ENCODE peak calls at places on chromosomes 5 and 9, in four cellular contexts. A is stomach, R is H1, D is SK-N-SH. M is an unnamed sample.

GRCh38 chr9:69004836-69005235 is 9.1 kb downstream of the PRKACG start:
- DNase-seq in A (no peak), R (no peak), D (no peak), M (no peak)

GRCh38 chr5:128470663-128471062 is 67.4 kb downstream of the FBN2 start:
- DNase-seq in A (no peak), R (no peak), D (no peak), M (no peak)

GRCh38 chr5:108366500-108366899 is 15.4 kb downstream of the FBXL17 start:
- DNase-seq in A (no peak), R (no peak), D (no peak), M (no peak)

GRCh38 chr5:78182838-78183237 is 111.7 kb downstream of the AP3B1 start:
- DNase-seq in A (peak), R (no peak), D (no peak), M (no peak)

GRCh38 chr9:98913044-98913443 is 30.7 kb upstream of the COL15A1 start:
- DNase-seq in A (no peak), R (no peak), D (no peak), M (no peak)

GRCh38 chr5:56763711-56764466 is 51.5 kb upstream of the MAP3K1 start:
- DNase-seq in A (no peak), R (no peak), D (peak), M (peak)

GRCh38 chr5:110896901-110897300 is 158.1 kb downstream of the SLC25A46 start:
- DNase-seq in A (no peak), R (no peak), D (no peak), M (no peak)

GRCh38 chr5:26569929-26570258 is 468.5 kb downstream of the CDH9 start:
- DNase-seq in A (no peak), R (no peak), D (no peak), M (no peak)

GRCh38 chr5:142685418-142686209 is at the start of gene FGF1:
- DNase-seq in A (no peak), R (no peak), D (peak), M (peak)

GRCh38 chr5:57896596-57896995 is 414.0 kb upstream of the ACTBL2 start:
- DNase-seq in A (no peak), R (no peak), D (no peak), M (no peak)

GRCh38 chr5:154630410-154630809 is 124.8 kb upstream of the LARP1 start:
- DNase-seq in A (no peak), R (no peak), D (no peak), M (no peak)

GRCh38 chr9:30673132-30673531 is 1711.3 kb upstream of the ACO1 start:
- DNase-seq in A (no peak), R (no peak), D (no peak), M (no peak)

GRCh38 chr9:136118367-136119258 is at the start of gene TMEM250:
- DNase-seq in A (peak), R (peak), D (peak), M (peak)

GRCh38 chr9:136119259-136120118 is 814 bp upstream of the TMEM250 start:
- DNase-seq in A (no peak), R (no peak), D (peak), M (no peak)

GRCh38 chr9:136116360-136117098 is 2.1 kb downstream of the TMEM250 start:
- DNase-seq in A (no peak), R (no peak), D (no peak), M (no peak)

GRCh38 chr9:136117291-136118060 is 1.2 kb downstream of the TMEM250 start:
- DNase-seq in A (peak), R (no peak), D (peak), M (no peak)

DNA sequence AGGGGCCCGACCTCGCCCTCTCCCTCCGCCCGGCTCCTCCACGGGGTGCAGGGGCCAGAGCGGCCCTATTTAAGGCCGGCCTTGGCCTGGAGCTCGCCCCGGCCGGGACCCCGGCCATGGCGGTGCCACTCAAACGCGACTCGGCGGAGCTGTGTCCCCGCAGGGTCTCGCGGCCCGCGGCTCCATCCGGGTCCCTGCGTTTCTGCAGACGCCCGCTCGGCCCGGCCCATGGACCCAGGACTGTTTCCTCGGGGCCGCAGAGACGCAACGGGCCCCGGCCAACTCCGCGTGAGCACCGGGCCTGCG is 661 bp downstream of the TMEM250 start:
- DNase-seq in A (no peak), R (peak), D (no peak), M (no peak)
- H3K4me3 ChIP-seq in A (peak), R (peak), D (peak), M (peak)

DNA sequence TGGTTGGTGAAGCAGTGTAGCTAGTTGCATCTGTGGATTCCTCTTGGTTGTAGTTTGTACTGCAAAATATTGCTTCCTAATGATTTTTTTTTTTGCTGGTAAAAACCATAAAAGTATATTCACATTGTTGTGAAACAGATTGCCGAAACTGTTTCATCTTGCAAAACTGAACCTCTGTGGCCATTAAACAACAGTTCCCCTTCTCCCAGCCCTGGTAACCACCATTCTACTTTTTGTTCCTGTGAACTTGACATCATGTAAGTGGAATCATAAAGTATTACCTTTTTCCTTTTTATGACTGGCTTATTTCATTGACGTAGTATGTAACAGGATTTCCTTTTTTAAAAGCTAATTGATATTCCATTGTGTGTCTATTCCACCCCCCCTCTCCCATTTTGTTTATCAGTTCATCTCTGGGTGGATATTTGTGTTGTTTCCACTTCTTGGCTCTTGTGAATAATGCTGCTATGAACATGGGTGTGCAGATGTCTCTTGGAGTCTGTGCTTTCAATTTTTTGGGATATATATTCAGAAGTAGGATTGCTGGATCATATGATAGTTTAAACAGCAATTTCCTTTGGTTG is 11.8 kb downstream of the SUB1 start:
- DNase-seq in A (no peak), R (no peak), D (no peak), M (no peak)
- H3K27ac ChIP-seq in A (no peak), R (no peak), D (peak), M (no peak)

GRCh38 chr9:129174724-129175514 is 3.1 kb downstream of the IER5L start:
- DNase-seq in A (peak), R (peak), D (peak), M (peak)
- TF ChIP-seq POLR2AphosphoS5 in A (peak), R (no peak), D (peak), M (peak)

DNA sequence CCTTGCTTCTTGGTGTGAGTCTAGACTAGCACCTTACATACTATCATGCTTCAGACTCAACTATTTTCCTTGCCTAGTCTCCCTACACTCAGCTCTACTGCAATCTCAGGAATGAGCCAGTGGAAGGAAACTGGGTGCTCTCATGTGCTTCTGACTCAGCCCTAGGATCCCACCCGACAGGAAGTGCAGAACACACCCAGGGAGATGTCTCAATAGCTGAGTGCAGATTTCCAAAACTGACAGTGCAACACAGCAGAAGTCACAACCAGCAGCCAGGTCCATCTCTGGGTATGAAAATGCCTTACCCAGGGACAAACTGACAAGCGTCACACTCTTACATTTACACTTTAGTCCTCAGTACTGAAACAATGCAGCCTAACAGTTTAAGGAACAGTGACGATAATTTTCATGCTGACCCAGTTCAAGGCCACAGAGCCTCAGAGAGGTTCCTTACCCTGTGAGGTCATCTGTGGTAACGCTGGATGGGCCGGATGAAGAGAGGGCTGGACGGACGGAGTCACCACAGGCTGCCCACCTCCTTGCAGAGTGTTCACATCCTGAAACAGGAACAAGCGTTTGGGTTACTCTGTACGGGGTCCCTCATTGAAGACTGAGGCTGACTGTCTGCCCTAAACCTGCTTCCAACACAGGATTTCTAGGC is 33.0 kb downstream of the FKBP15 start:
- DNase-seq in A (no peak), R (no peak), D (no peak), M (no peak)
- H3K4me3 ChIP-seq in A (no peak), R (no peak), D (no peak), M (no peak)

GRCh38 chr5:52881468-52881867 is 93.8 kb downstream of the ITGA1 start:
- DNase-seq in A (no peak), R (no peak), D (no peak), M (no peak)

GRCh38 chr5:52884453-52884852 is 96.7 kb downstream of the ITGA1 start:
- DNase-seq in A (no peak), R (no peak), D (no peak), M (no peak)

GRCh38 chr5:52888363-52888762 is 100.6 kb downstream of the ITGA1 start:
- DNase-seq in A (no peak), R (no peak), D (no peak), M (no peak)

GRCh38 chr5:52885614-52886013 is 97.9 kb downstream of the ITGA1 start:
- DNase-seq in A (no peak), R (no peak), D (no peak), M (no peak)

GRCh38 chr5:52886206-52886605 is 98.5 kb downstream of the ITGA1 start:
- DNase-seq in A (no peak), R (no peak), D (no peak), M (no peak)
- H3K27ac ChIP-seq in A (no peak), R (no peak), D (no peak), M (no peak)

GRCh38 chr9:124593080-124594058 is 86.2 kb upstream of the NR5A1 start:
- DNase-seq in A (no peak), R (peak), D (no peak), M (no peak)
- TF ChIP-seq POLR2AphosphoS5 in A (no peak), R (peak), D (no peak), M (no peak)

GRCh38 chr5:133227897-133228296 is 176.1 kb downstream of the HSPA4 start:
- DNase-seq in A (no peak), R (no peak), D (no peak), M (no peak)
- H3K4me3 ChIP-seq in A (no peak), R (no peak), D (no peak), M (no peak)

GRCh38 chr5:72600401-72600981 is 93.3 kb upstream of the ZNF366 start:
- DNase-seq in A (no peak), R (no peak), D (no peak), M (no peak)

GRCh38 chr5:72599519-72600400 is 92.5 kb upstream of the ZNF366 start:
- DNase-seq in A (no peak), R (no peak), D (no peak), M (no peak)

GRCh38 chr5:72597456-72597948 is 90.3 kb upstream of the ZNF366 start:
- DNase-seq in A (peak), R (no peak), D (no peak), M (no peak)

GRCh38 chr5:72596956-72597355 is 89.7 kb upstream of the ZNF366 start:
- DNase-seq in A (no peak), R (no peak), D (no peak), M (no peak)

DNA sequence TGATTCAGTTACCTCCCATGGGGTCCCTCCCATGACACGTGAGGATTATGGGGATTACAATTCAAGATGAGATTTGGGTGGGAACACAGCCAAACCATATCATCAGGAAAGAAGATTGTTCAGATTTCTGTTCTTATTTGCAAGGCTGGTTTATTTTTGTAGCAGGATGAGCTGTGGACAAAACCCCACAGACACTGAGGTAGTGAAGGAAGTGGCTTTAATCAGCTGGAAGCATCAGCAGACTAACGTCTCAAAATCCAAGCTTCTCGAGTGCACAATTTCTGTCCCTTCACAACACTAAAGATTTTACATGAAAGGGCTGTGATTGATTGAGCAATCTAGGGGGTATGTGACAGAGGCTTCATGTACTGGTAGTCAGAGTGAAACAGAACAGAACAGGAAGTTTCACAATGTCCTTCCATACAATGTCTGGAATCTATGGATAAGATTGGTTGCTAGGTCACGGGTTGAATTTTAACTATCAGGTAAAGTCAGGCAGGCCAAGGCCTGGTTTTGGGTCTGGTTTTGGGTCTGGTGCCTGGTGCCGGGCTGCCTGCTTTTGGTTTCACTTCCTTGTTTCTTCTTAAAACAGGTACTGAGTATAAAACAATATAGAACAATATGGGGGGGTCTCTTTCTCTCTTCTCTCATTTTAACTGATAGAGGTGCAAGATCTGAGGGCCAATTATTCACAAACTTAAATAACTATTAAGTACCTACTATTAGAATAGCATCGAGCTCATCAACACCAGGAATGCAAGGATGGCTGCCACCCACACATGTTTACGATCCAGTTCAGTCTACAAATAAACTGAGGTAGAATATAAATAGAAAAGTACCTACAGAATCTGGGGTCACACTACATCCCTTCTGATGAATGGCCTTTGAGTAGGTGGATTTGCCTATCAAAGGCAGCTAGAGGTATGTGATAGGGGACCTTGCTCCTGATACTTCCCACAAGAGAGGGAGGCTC is 91.5 kb upstream of the ZNF366 start:
- DNase-seq in A (no peak), R (no peak), D (no peak), M (no peak)
- H3K27ac ChIP-seq in A (peak), R (no peak), D (peak), M (no peak)

GRCh38 chr5:17216176-17216973 is 1.1 kb upstream of the BASP1 start:
- DNase-seq in A (peak), R (peak), D (peak), M (peak)
- TF ChIP-seq POLR2AphosphoS5 in A (no peak), R (no peak), D (no peak), M (no peak)

DNA sequence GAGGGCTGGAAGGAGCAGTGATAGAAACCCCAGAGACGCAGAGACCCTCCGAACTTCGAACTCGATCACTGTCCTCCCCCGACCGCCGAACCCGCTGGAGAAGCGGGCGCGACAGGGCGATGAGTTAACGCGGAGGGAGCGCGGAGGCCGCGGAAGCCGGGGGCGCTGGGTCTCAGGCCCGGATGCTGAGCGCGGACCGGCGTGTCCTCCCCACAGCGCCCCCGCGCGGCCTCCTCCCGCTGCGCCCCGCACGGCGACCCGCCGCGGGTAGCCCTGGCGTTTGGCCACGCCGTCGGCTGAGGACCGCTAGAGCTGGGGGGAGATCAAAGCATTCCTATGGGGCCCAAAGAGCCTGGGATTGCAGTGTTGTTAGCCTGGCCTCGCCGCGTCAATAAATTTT is 7.7 kb upstream of the DMRT2 start:
- DNase-seq in A (no peak), R (peak), D (peak), M (no peak)
- H3K4me3 ChIP-seq in A (no peak), R (no peak), D (peak), M (peak)

M was measured in breast epithelium.